ENCODE peak calls at places on chromosomes 7 and 10, in five cellular contexts. A, Z, D, P and E are unnamed samples.

GRCh38 chr7:145106001-145106400 is 270.1 kb upstream of the TPK1 start:
- DNase-seq in A (no peak), Z (no peak), D (no peak), P (no peak), E (no peak)

GRCh38 chr7:76129366-76129765 is 72.3 kb upstream of the SRRM3 start:
- DNase-seq in A (peak; percentile 55), Z (no peak), D (no peak), P (no peak), E (no peak)

GRCh38 chr7:1505731-1506550 is 1.8 kb upstream of the INTS1 start:
- DNase-seq in A (no peak), Z (no peak), D (no peak), P (peak; percentile 54), E (no peak)

GRCh38 chr7:92973964-92974363 is 137.6 kb upstream of the CDK6 start:
- DNase-seq in A (peak; percentile 42), Z (no peak), D (no peak), P (no peak), E (peak; percentile 36)

GRCh38 chr10:5829267-5829666 is 16.0 kb upstream of the GDI2 start:
- DNase-seq in A (no peak), Z (no peak), D (no peak), P (no peak), E (no peak)

GRCh38 chr10:24869354-24870016 is 82.9 kb downstream of the PRTFDC1 start:
- DNase-seq in A (peak; percentile 51), Z (no peak), D (no peak), P (no peak), E (peak; percentile 68)

GRCh38 chr10:124994573-124995473 is 52.9 kb downstream of the ZRANB1 start:
- DNase-seq in A (no peak), Z (no peak), D (no peak), P (peak; percentile 47), E (no peak)

GRCh38 chr10:121988361-121989324 is at the start of gene TACC2:
- DNase-seq in A (no peak), Z (no peak), D (no peak), P (no peak), E (no peak)

GRCh38 chr10:133134411-133135115 is 25.5 kb upstream of the KNDC1 start:
- DNase-seq in A (no peak), Z (no peak), D (no peak), P (peak; percentile 29), E (no peak)

GRCh38 chr7:17646181-17646956 is 293.9 kb downstream of the SNX13 start:
- DNase-seq in A (peak; percentile 67), Z (no peak), D (peak; percentile 38), P (no peak), E (peak; percentile 75)

GRCh38 chr7:7110706-7111105 is 71.6 kb upstream of the C1GALT1 start:
- DNase-seq in A (no peak), Z (no peak), D (no peak), P (no peak), E (no peak)

GRCh38 chr10:5685764-5686240 is 1.2 kb downstream of the TASOR2 start:
- DNase-seq in A (peak; percentile 46), Z (no peak), D (no peak), P (no peak), E (peak; percentile 23)

GRCh38 chr10:98758451-98758850 is 311.7 kb upstream of the HPS1 start:
- DNase-seq in A (no peak), Z (no peak), D (no peak), P (no peak), E (no peak)

GRCh38 chr10:8043569-8044306 is 10.8 kb upstream of the GATA3 start:
- DNase-seq in A (no peak), Z (no peak), D (peak; percentile 89), P (no peak), E (no peak)

GRCh38 chr10:4470231-4470840 is 355.7 kb upstream of the AKR1E2 start:
- DNase-seq in A (peak; percentile 89), Z (no peak), D (no peak), P (no peak), E (peak; percentile 80)

GRCh38 chr7:101021703-101022102 is 1.8 kb downstream of the MUC17 start:
- DNase-seq in A (no peak), Z (no peak), D (no peak), P (no peak), E (no peak)

GRCh38 chr7:2820508-2820934 is 23.6 kb downstream of the GNA12 start:
- DNase-seq in A (peak; percentile 94), Z (no peak), D (no peak), P (peak; percentile 89), E (peak; percentile 93)

GRCh38 chr10:106608101-106608500 is 556.4 kb downstream of the SORCS1 start:
- DNase-seq in A (peak; percentile 3), Z (no peak), D (no peak), P (no peak), E (no peak)

GRCh38 chr7:159211540-159212182 is 67.0 kb upstream of the VIPR2 start:
- DNase-seq in A (no peak), Z (no peak), D (no peak), P (no peak), E (no peak)

GRCh38 chr7:112853429-112853828 is 63.2 kb upstream of the TMEM168 start:
- DNase-seq in A (no peak), Z (no peak), D (no peak), P (no peak), E (no peak)

GRCh38 chr7:157650131-157650631 is 313.4 kb downstream of the DNAJB6 start:
- DNase-seq in A (no peak), Z (no peak), D (no peak), P (no peak), E (no peak)

GRCh38 chr7:377069-378040 is 87.4 kb downstream of the FOXL3 start:
- DNase-seq in A (no peak), Z (no peak), D (no peak), P (peak; percentile 37), E (no peak)

GRCh38 chr10:70677016-70677415 is 4.7 kb downstream of the ADAMTS14 start:
- DNase-seq in A (no peak), Z (no peak), D (no peak), P (no peak), E (no peak)

GRCh38 chr10:13661261-13661660 is 74.5 kb downstream of the PRPF18 start:
- DNase-seq in A (no peak), Z (no peak), D (no peak), P (no peak), E (no peak)

GRCh38 chr7:30476401-30477145 is 2.0 kb downstream of the NOD1 start:
- DNase-seq in A (peak; percentile 16), Z (no peak), D (no peak), P (no peak), E (no peak)

GRCh38 chr10:28386508-28386868 is 83.6 kb upstream of the MPP7 start:
- DNase-seq in A (no peak), Z (no peak), D (no peak), P (no peak), E (no peak)

GRCh38 chr10:114879093-114879492 is 57.5 kb downstream of the FHIP2A start:
- DNase-seq in A (peak; percentile 38), Z (no peak), D (no peak), P (no peak), E (no peak)

GRCh38 chr7:45000096-45001032 is at the start of gene CCM2:
- DNase-seq in A (peak; percentile 71), Z (no peak), D (peak; percentile 64), P (peak; percentile 70), E (peak; percentile 31)

GRCh38 chr7:18040196-18040595 is 12.6 kb upstream of the PRPS1L1 start:
- DNase-seq in A (peak; percentile 46), Z (no peak), D (no peak), P (no peak), E (peak; percentile 81)

GRCh38 chr10:75403144-75404022 is 1.8 kb upstream of the ZNF503 start:
- DNase-seq in A (peak; percentile 75), Z (no peak), D (peak; percentile 78), P (peak; percentile 54), E (peak; percentile 30)

GRCh38 chr10:61781969-61782403 is 119.3 kb downstream of the CABCOCO1 start:
- DNase-seq in A (peak; percentile 74), Z (peak; percentile 27), D (no peak), P (no peak), E (no peak)

GRCh38 chr10:9792181-9792580 is 1225.5 kb upstream of the CELF2 start:
- DNase-seq in A (peak; percentile 11), Z (no peak), D (no peak), P (no peak), E (peak; percentile 44)

GRCh38 chr10:63129888-63130287 is 3.2 kb upstream of the NRBF2 start:
- DNase-seq in A (no peak), Z (no peak), D (peak; percentile 81), P (no peak), E (no peak)

GRCh38 chr10:119026301-119027110 is 3.0 kb upstream of the NANOS1 start:
- DNase-seq in A (no peak), Z (no peak), D (no peak), P (no peak), E (peak; percentile 42)